ENCODE peak calls at places on chromosome 6, in ten cellular contexts. One of them, this sample, is unnamed. For H3K9me3, the result is how much of the 10 kb centered on the place peaks cover.

GRCh38 chr6:132404330-132404729 is 3.1 kb upstream of the MOXD1 start:
- DNase-seq in mammary epithelial cell: no peak
- DNase-seq in stomach: no peak
- DNase-seq in adrenal gland: no peak
- DNase-seq in T-helper 17 cell: no peak
- DNase-seq in PC-9: no peak
- DNase-seq in ovary: no peak
- DNase-seq in A549: no peak
- DNase-seq in NT2/D1: no peak
- DNase-seq in neuronal stem cell: no peak
- DNase-seq in this sample: no peak

GRCh38 chr6:4665489-4666417 is 110.5 kb upstream of the CDYL start:
- DNase-seq in PC-9: no peak
- DNase-seq in T-helper 17 cell: no peak
- DNase-seq in NT2/D1: no peak
- DNase-seq in ovary: no peak
- DNase-seq in neuronal stem cell: no peak
- DNase-seq in A549: no peak
- DNase-seq in mammary epithelial cell: no peak
- DNase-seq in stomach: no peak
- DNase-seq in adrenal gland: no peak
- DNase-seq in this sample: no peak

GRCh38 chr6:161677188-161677587 is 403.3 kb upstream of the AGPAT4 start:
- DNase-seq in mammary epithelial cell: no peak
- DNase-seq in stomach: no peak
- DNase-seq in adrenal gland: no peak
- DNase-seq in T-helper 17 cell: no peak
- DNase-seq in PC-9: no peak
- DNase-seq in ovary: no peak
- DNase-seq in A549: no peak
- DNase-seq in neuronal stem cell: no peak
- DNase-seq in NT2/D1: no peak
- DNase-seq in this sample: no peak

GRCh38 chr6:22141271-22141745 is 155.5 kb downstream of the PRL start:
- DNase-seq in NT2/D1: no peak
- DNase-seq in neuronal stem cell: no peak
- DNase-seq in adrenal gland: peak
- DNase-seq in A549: no peak
- DNase-seq in stomach: no peak
- DNase-seq in T-helper 17 cell: no peak
- DNase-seq in PC-9: peak
- DNase-seq in mammary epithelial cell: no peak
- DNase-seq in ovary: no peak
- DNase-seq in this sample: peak

GRCh38 chr6:5541751-5542432 is 280.6 kb downstream of the FARS2 start:
- DNase-seq in NT2/D1: peak
- DNase-seq in mammary epithelial cell: peak
- DNase-seq in PC-9: peak
- DNase-seq in neuronal stem cell: no peak
- DNase-seq in A549: no peak
- DNase-seq in T-helper 17 cell: no peak
- DNase-seq in stomach: no peak
- DNase-seq in adrenal gland: no peak
- DNase-seq in ovary: no peak
- DNase-seq in this sample: peak

GRCh38 chr6:163308629-163309276 is 105.8 kb upstream of the QKI start:
- DNase-seq in A549: no peak
- DNase-seq in T-helper 17 cell: no peak
- DNase-seq in neuronal stem cell: no peak
- DNase-seq in ovary: no peak
- DNase-seq in mammary epithelial cell: no peak
- DNase-seq in adrenal gland: peak
- DNase-seq in stomach: no peak
- DNase-seq in PC-9: no peak
- DNase-seq in NT2/D1: no peak
- DNase-seq in this sample: no peak

GRCh38 chr6:30678964-30679726 is 6.3 kb upstream of the DHX16 start:
- DNase-seq in T-helper 17 cell: peak
- DNase-seq in mammary epithelial cell: peak
- DNase-seq in adrenal gland: peak
- DNase-seq in PC-9: no peak
- DNase-seq in neuronal stem cell: peak
- DNase-seq in A549: peak
- DNase-seq in ovary: peak
- DNase-seq in stomach: peak
- DNase-seq in NT2/D1: no peak
- DNase-seq in this sample: peak

GRCh38 chr6:150876598-150876997 is 11.1 kb downstream of the MTHFD1L start:
- DNase-seq in A549: no peak
- DNase-seq in PC-9: no peak
- DNase-seq in adrenal gland: peak
- DNase-seq in mammary epithelial cell: no peak
- DNase-seq in ovary: no peak
- DNase-seq in NT2/D1: no peak
- DNase-seq in stomach: peak
- DNase-seq in neuronal stem cell: no peak
- DNase-seq in T-helper 17 cell: no peak
- DNase-seq in this sample: peak

GRCh38 chr6:129795261-129795660 is 65.9 kb downstream of the TMEM244 start:
- DNase-seq in neuronal stem cell: no peak
- DNase-seq in T-helper 17 cell: no peak
- DNase-seq in A549: no peak
- DNase-seq in mammary epithelial cell: no peak
- DNase-seq in adrenal gland: no peak
- DNase-seq in stomach: no peak
- DNase-seq in NT2/D1: no peak
- DNase-seq in PC-9: no peak
- DNase-seq in ovary: no peak
- DNase-seq in this sample: no peak

GRCh38 chr6:9657994-9658393 is 756.9 kb downstream of the TFAP2A start:
- DNase-seq in T-helper 17 cell: no peak
- DNase-seq in PC-9: peak
- DNase-seq in NT2/D1: no peak
- DNase-seq in ovary: no peak
- DNase-seq in mammary epithelial cell: peak
- DNase-seq in adrenal gland: no peak
- DNase-seq in A549: no peak
- DNase-seq in neuronal stem cell: no peak
- DNase-seq in stomach: no peak
- DNase-seq in this sample: no peak

GRCh38 chr6:121142093-121142492 is 192.2 kb downstream of the TBC1D32 start:
- DNase-seq in neuronal stem cell: no peak
- DNase-seq in mammary epithelial cell: peak
- DNase-seq in PC-9: no peak
- DNase-seq in ovary: no peak
- DNase-seq in stomach: no peak
- DNase-seq in adrenal gland: no peak
- DNase-seq in NT2/D1: no peak
- DNase-seq in T-helper 17 cell: no peak
- DNase-seq in A549: no peak
- DNase-seq in this sample: no peak

GRCh38 chr6:165663283-165663735 is 268 bp upstream of the PDE10A start:
- DNase-seq in A549: peak
- DNase-seq in PC-9: no peak
- DNase-seq in NT2/D1: no peak
- DNase-seq in adrenal gland: peak
- DNase-seq in mammary epithelial cell: peak
- DNase-seq in ovary: peak
- DNase-seq in stomach: no peak
- DNase-seq in neuronal stem cell: peak
- DNase-seq in T-helper 17 cell: no peak
- DNase-seq in this sample: peak

GRCh38 chr6:31086788-31087440 is 25.5 kb downstream of the C6orf15 start:
- DNase-seq in PC-9: peak
- DNase-seq in A549: no peak
- DNase-seq in mammary epithelial cell: peak
- DNase-seq in ovary: no peak
- DNase-seq in T-helper 17 cell: no peak
- DNase-seq in NT2/D1: no peak
- DNase-seq in neuronal stem cell: no peak
- DNase-seq in adrenal gland: no peak
- DNase-seq in stomach: no peak
- DNase-seq in this sample: no peak

DNA sequence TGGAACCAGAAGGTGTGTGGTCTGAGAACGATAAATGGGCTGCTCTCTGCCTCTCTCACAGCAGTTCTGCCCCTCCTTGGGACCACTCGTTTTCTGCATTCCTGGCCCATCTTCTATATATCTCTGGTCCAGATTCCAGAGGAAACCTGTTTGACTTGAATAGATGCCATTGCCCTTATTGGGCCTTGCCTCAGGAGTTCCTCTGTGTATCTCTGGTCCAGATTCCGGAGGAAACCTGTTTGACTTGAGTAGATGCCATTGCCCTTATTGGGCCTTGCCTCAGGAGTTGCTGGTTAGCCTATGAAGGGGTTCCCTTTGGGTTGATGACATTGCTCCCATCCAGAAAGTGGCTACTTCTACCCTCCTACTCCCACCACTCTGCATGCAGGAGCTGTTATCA is 189.4 kb downstream of the SLC16A10 start:
- DNase-seq in mammary epithelial cell: no peak
- DNase-seq in T-helper 17 cell: no peak
- DNase-seq in neuronal stem cell: no peak
- DNase-seq in adrenal gland: no peak
- DNase-seq in A549: no peak
- DNase-seq in ovary: no peak
- DNase-seq in stomach: no peak
- DNase-seq in NT2/D1: no peak
- DNase-seq in PC-9: peak
- DNase-seq in this sample: no peak
- H3K9me3 ChIP-seq in mammary epithelial cell: under half
- H3K9me3 ChIP-seq in T-helper 17 cell: under half
- H3K9me3 ChIP-seq in neuronal stem cell: under half
- H3K9me3 ChIP-seq in adrenal gland: under half
- H3K9me3 ChIP-seq in A549: under half
- H3K9me3 ChIP-seq in ovary: under half
- H3K9me3 ChIP-seq in stomach: under half
- H3K9me3 ChIP-seq in NT2/D1: under half
- H3K9me3 ChIP-seq in PC-9: under half
- H3K9me3 ChIP-seq in this sample: under half

DNA sequence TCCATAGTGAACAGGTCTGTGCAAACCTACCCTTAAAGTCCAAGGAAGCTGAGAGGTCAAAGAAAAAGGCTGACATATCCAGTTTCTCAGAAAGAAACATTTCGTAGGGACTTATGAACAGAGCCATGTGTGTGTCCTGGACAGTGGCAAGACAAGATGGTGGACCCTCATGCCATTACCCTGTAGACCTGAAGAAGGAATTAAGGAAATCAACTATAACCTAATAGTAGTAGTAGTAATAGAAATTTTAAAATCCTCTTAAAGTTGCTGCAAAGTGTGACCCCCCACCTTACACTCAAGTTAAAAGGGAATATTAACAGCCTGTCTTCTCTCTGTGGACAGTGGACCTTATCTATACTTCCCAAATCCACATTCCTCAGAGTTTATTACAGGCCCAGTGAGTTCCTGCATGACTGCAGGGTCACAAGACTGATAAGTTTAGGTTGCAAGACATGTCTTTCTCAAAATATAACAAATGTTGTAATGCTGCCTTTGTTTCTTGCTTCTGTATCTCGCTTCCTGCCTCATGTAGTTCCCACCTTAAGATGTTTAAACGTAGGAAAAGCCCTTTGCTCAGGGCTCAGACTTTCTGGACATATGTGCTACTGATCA is 10.6 kb downstream of the IL22RA2 start:
- DNase-seq in A549: no peak
- DNase-seq in NT2/D1: no peak
- DNase-seq in ovary: no peak
- DNase-seq in PC-9: no peak
- DNase-seq in stomach: no peak
- DNase-seq in mammary epithelial cell: no peak
- DNase-seq in adrenal gland: no peak
- DNase-seq in neuronal stem cell: no peak
- DNase-seq in T-helper 17 cell: no peak
- DNase-seq in this sample: no peak
- H3K9me3 ChIP-seq in A549: under half
- H3K9me3 ChIP-seq in NT2/D1: under half
- H3K9me3 ChIP-seq in ovary: under half
- H3K9me3 ChIP-seq in PC-9: under half
- H3K9me3 ChIP-seq in stomach: under half
- H3K9me3 ChIP-seq in mammary epithelial cell: under half
- H3K9me3 ChIP-seq in adrenal gland: under half
- H3K9me3 ChIP-seq in neuronal stem cell: under half
- H3K9me3 ChIP-seq in T-helper 17 cell: under half
- H3K9me3 ChIP-seq in this sample: under half

GRCh38 chr6:11224252-11224965 is 8.1 kb downstream of the NEDD9 start:
- DNase-seq in stomach: no peak
- DNase-seq in adrenal gland: no peak
- DNase-seq in T-helper 17 cell: no peak
- DNase-seq in mammary epithelial cell: no peak
- DNase-seq in A549: no peak
- DNase-seq in PC-9: no peak
- DNase-seq in ovary: no peak
- DNase-seq in NT2/D1: no peak
- DNase-seq in neuronal stem cell: no peak
- DNase-seq in this sample: peak
- H3K9me3 ChIP-seq in stomach: under half
- H3K9me3 ChIP-seq in adrenal gland: under half
- H3K9me3 ChIP-seq in T-helper 17 cell: under half
- H3K9me3 ChIP-seq in mammary epithelial cell: under half
- H3K9me3 ChIP-seq in A549: under half
- H3K9me3 ChIP-seq in PC-9: under half
- H3K9me3 ChIP-seq in ovary: under half
- H3K9me3 ChIP-seq in NT2/D1: under half
- H3K9me3 ChIP-seq in neuronal stem cell: under half
- H3K9me3 ChIP-seq in this sample: under half

DNA sequence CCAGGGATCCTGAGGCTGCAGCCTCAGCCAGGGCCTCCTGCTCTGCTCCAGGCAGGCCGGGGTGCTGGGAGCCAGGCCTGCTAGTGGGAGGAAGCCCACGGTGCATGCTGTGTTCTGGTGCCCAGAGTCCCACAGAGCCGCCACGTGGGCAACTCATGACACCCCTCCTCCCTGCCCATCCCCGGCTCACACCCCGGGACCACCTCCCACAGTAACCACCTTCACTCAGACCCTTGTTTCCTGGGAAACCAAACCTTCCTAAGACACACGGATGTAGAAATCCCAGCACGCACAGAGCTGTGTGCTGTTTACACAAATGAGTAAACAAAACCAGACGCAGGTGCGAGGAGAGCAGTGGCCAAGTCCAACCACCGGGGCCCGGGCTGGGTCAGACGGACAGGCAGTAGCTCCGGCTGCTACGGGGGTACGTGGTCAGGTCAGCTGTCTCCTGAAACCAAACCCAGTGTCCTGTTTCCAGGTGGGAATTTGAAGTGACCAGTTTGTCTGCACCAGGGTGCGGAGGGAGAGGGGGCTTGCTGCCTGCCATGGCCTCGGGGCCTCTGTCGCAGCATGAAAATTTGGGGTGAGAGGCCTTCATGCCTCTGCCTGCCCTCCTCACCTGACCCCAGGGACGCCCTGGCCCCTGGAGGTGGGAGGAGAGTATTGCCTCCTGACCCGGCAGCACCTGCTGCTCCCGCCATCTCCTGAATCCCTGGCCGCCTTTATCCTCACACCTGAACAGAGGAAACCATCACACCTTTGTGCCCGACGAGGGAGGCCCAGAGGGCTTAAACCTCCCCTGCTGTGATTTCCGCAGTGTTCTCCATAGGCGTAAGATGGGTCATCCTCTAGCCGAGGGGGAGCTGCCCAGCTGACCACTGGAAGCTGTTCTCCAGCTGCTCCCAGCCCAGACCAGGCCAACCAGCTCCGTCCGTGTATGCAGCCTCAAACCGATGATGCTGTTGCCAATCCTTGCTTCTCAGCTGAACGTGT is 52.0 kb upstream of the SMOC2 start:
- DNase-seq in mammary epithelial cell: no peak
- DNase-seq in T-helper 17 cell: no peak
- DNase-seq in stomach: peak
- DNase-seq in A549: no peak
- DNase-seq in NT2/D1: no peak
- DNase-seq in PC-9: no peak
- DNase-seq in adrenal gland: no peak
- DNase-seq in neuronal stem cell: no peak
- DNase-seq in ovary: peak
- DNase-seq in this sample: no peak
- H3K9me3 ChIP-seq in mammary epithelial cell: under half
- H3K9me3 ChIP-seq in T-helper 17 cell: under half
- H3K9me3 ChIP-seq in stomach: under half
- H3K9me3 ChIP-seq in A549: under half
- H3K9me3 ChIP-seq in NT2/D1: under half
- H3K9me3 ChIP-seq in PC-9: under half
- H3K9me3 ChIP-seq in adrenal gland: under half
- H3K9me3 ChIP-seq in neuronal stem cell: under half
- H3K9me3 ChIP-seq in ovary: under half
- H3K9me3 ChIP-seq in this sample: under half

This sample was measured in cardiac muscle cell.